ENCODE peak calls at places on chromosomes 2 and 18, in four cellular contexts. One of them, this sample, is unnamed.

GRCh38 chr2:170206246-170206645 is 28.3 kb downstream of the MYO3B start:
- DNase-seq in H1: no peak
- DNase-seq in GM12878: no peak
- DNase-seq in SK-N-SH: no peak
- DNase-seq in this sample: no peak

GRCh38 chr2:241763551-241764271 is 12.9 kb upstream of the GAL3ST2 start:
- DNase-seq in SK-N-SH: no peak
- DNase-seq in H1: no peak
- DNase-seq in GM12878: no peak
- DNase-seq in this sample: no peak

GRCh38 chr2:219644801-219645480 is 17.5 kb downstream of the SLC4A3 start:
- DNase-seq in H1: no peak
- DNase-seq in SK-N-SH: no peak
- DNase-seq in GM12878: no peak
- DNase-seq in this sample: no peak

GRCh38 chr2:128775401-128776285 is 457.0 kb upstream of the HS6ST1 start:
- DNase-seq in SK-N-SH: no peak
- DNase-seq in H1: no peak
- DNase-seq in GM12878: no peak
- DNase-seq in this sample: no peak

GRCh38 chr2:231221761-231222160 is 23.3 kb downstream of the ARMC9 start:
- DNase-seq in SK-N-SH: no peak
- DNase-seq in H1: no peak
- DNase-seq in GM12878: no peak
- DNase-seq in this sample: no peak

GRCh38 chr2:174106736-174107135 is 141.6 kb upstream of the SP3 start:
- DNase-seq in SK-N-SH: no peak
- DNase-seq in GM12878: no peak
- DNase-seq in H1: no peak
- DNase-seq in this sample: no peak

GRCh38 chr2:9657731-9658130 is 26.9 kb upstream of the YWHAQ start:
- DNase-seq in SK-N-SH: no peak
- DNase-seq in GM12878: no peak
- DNase-seq in H1: no peak
- DNase-seq in this sample: peak

GRCh38 chr18:70490008-70490933 is 201.4 kb downstream of the SOCS6 start:
- DNase-seq in SK-N-SH: peak
- DNase-seq in GM12878: no peak
- DNase-seq in H1: no peak
- DNase-seq in this sample: peak

GRCh38 chr18:29003194-29003593 is 826.3 kb upstream of the CDH2 start:
- DNase-seq in SK-N-SH: no peak
- DNase-seq in GM12878: no peak
- DNase-seq in H1: no peak
- DNase-seq in this sample: no peak

GRCh38 chr2:45652090-45653050 is 895 bp downstream of the PRKCE start:
- DNase-seq in GM12878: no peak
- DNase-seq in SK-N-SH: peak
- DNase-seq in H1: no peak
- DNase-seq in this sample: no peak

GRCh38 chr2:83069724-83070123 is 1389.4 kb downstream of the SUCLG1 start:
- DNase-seq in GM12878: no peak
- DNase-seq in H1: no peak
- DNase-seq in SK-N-SH: no peak
- DNase-seq in this sample: peak

GRCh38 chr2:238203973-238204683 is 633 bp upstream of the ILKAP start:
- DNase-seq in GM12878: peak
- DNase-seq in SK-N-SH: no peak
- DNase-seq in H1: no peak
- DNase-seq in this sample: no peak

GRCh38 chr18:25284861-25285574 is 66.9 kb downstream of the ZNF521 start:
- DNase-seq in GM12878: no peak
- DNase-seq in SK-N-SH: no peak
- DNase-seq in H1: no peak
- DNase-seq in this sample: no peak

GRCh38 chr2:54965425-54965824 is 84.8 kb downstream of the RTN4 start:
- DNase-seq in H1: no peak
- DNase-seq in SK-N-SH: no peak
- DNase-seq in GM12878: no peak
- DNase-seq in this sample: no peak

GRCh38 chr2:127377262-127377661 is 10.5 kb downstream of the MAP3K2 start:
- DNase-seq in GM12878: no peak
- DNase-seq in SK-N-SH: no peak
- DNase-seq in H1: no peak
- DNase-seq in this sample: no peak

GRCh38 chr2:31429759-31430438 is 15.4 kb upstream of the XDH start:
- DNase-seq in H1: no peak
- DNase-seq in SK-N-SH: no peak
- DNase-seq in GM12878: no peak
- DNase-seq in this sample: no peak

GRCh38 chr18:59228361-59228760 is 8.4 kb downstream of the GRP start:
- DNase-seq in H1: no peak
- DNase-seq in GM12878: no peak
- DNase-seq in SK-N-SH: no peak
- DNase-seq in this sample: no peak

GRCh38 chr2:42566006-42566405 is 2.4 kb upstream of the MTA3 start:
- DNase-seq in SK-N-SH: no peak
- DNase-seq in GM12878: no peak
- DNase-seq in H1: no peak
- DNase-seq in this sample: no peak

GRCh38 chr2:42558827-42559226 is 9.6 kb upstream of the MTA3 start:
- DNase-seq in H1: no peak
- DNase-seq in SK-N-SH: no peak
- DNase-seq in GM12878: no peak
- DNase-seq in this sample: no peak

GRCh38 chr2:42560886-42561285 is 7.5 kb upstream of the MTA3 start:
- DNase-seq in SK-N-SH: no peak
- DNase-seq in GM12878: no peak
- DNase-seq in H1: no peak
- DNase-seq in this sample: no peak

GRCh38 chr2:42566837-42567251 is 1.6 kb upstream of the MTA3 start:
- DNase-seq in H1: no peak
- DNase-seq in SK-N-SH: no peak
- DNase-seq in GM12878: peak
- DNase-seq in this sample: no peak

GRCh38 chr2:42562474-42563144 is 5.8 kb upstream of the MTA3 start:
- DNase-seq in SK-N-SH: no peak
- DNase-seq in GM12878: no peak
- DNase-seq in H1: no peak
- DNase-seq in this sample: no peak
- TF ChIP-seq NRF1 in SK-N-SH: no peak
- TF ChIP-seq NRF1 in GM12878: no peak
- TF ChIP-seq NRF1 in H1: no peak
- TF ChIP-seq NRF1 in this sample: no peak

GRCh38 chr2:240432430-240432819 is 3.0 kb upstream of the GPC1 start:
- DNase-seq in SK-N-SH: no peak
- DNase-seq in H1: no peak
- DNase-seq in GM12878: no peak
- DNase-seq in this sample: no peak

GRCh38 chr2:240432820-240433801 is 2.4 kb upstream of the GPC1 start:
- DNase-seq in H1: no peak
- DNase-seq in GM12878: no peak
- DNase-seq in SK-N-SH: no peak
- DNase-seq in this sample: no peak

GRCh38 chr2:240435457-240435954 is at the start of gene GPC1:
- DNase-seq in H1: no peak
- DNase-seq in GM12878: no peak
- DNase-seq in SK-N-SH: peak
- DNase-seq in this sample: peak

GRCh38 chr2:240434728-240435456 is 571 bp upstream of the GPC1 start:
- DNase-seq in SK-N-SH: peak
- DNase-seq in GM12878: no peak
- DNase-seq in H1: no peak
- DNase-seq in this sample: peak

GRCh38 chr2:240433973-240434727 is 1.3 kb upstream of the GPC1 start:
- DNase-seq in GM12878: no peak
- DNase-seq in H1: no peak
- DNase-seq in SK-N-SH: no peak
- DNase-seq in this sample: peak
- TF ChIP-seq NRF1 in GM12878: no peak
- TF ChIP-seq NRF1 in H1: no peak
- TF ChIP-seq NRF1 in SK-N-SH: no peak
- TF ChIP-seq NRF1 in this sample: no peak

GRCh38 chr2:106144621-106145331 is 49.3 kb downstream of the UXS1 start:
- DNase-seq in GM12878: no peak
- DNase-seq in H1: no peak
- DNase-seq in SK-N-SH: no peak
- DNase-seq in this sample: no peak
- TF ChIP-seq NRF1 in GM12878: no peak
- TF ChIP-seq NRF1 in H1: no peak
- TF ChIP-seq NRF1 in SK-N-SH: no peak
- TF ChIP-seq NRF1 in this sample: no peak

DNA sequence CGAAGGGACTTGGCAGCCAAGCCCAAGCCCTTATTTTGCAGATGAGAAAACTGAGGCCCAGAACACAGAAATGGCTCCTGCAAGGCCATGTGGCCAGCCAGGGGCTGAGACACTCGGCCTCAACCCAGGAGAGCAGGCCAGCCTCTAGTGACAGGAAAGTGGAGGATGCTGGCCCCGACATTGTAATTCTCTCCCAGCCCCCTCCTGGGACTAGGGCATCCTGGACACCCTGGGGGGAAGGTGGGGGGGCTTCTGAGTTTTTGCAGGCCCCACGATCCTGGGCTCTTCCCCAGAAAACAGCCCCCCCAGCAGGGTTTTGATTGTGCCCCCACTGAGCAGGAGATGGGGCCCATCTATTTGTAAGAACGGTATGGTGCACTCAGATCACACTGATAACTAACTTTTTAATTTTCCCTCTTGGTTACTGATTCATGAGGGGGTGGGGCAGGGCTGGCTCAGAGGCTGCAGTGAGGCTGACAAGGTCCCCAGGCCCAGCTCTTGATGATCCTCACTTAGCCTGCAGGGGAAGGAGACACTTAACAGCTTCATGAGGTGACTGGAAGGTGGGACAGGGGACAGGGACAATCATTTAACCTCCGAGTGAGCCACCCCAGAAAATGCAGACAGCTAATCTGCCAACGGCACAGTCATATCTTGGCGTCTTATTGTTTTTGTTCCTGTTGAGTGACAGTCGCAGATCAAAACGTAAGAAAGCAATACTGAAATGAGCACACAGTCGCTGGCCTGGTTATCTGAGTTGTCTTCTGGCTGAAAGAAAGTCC is 18.9 kb downstream of the SMAD7 start:
- DNase-seq in H1: no peak
- DNase-seq in GM12878: peak
- DNase-seq in SK-N-SH: no peak
- DNase-seq in this sample: peak
- TF ChIP-seq NRF1 in H1: no peak
- TF ChIP-seq NRF1 in GM12878: no peak
- TF ChIP-seq NRF1 in SK-N-SH: no peak
- TF ChIP-seq NRF1 in this sample: no peak

GRCh38 chr2:152499921-152500320 is 164.9 kb downstream of the FMNL2 start:
- DNase-seq in H1: no peak
- DNase-seq in SK-N-SH: peak
- DNase-seq in GM12878: no peak
- DNase-seq in this sample: no peak
- TF ChIP-seq NRF1 in H1: no peak
- TF ChIP-seq NRF1 in SK-N-SH: no peak
- TF ChIP-seq NRF1 in GM12878: no peak
- TF ChIP-seq NRF1 in this sample: no peak